ENCODE peak calls at places on chromosomes 1 and 21, in five cellular contexts. One of them, this sample, is unnamed.

GRCh38 chr1:224163311-224163710 is 19.7 kb upstream of the DEGS1 start:
- DNase-seq in adrenal gland: no peak
- DNase-seq in left lung: no peak
- DNase-seq in Peyer's patch: no peak
- DNase-seq in tibial nerve: no peak
- DNase-seq in this sample: no peak

GRCh38 chr1:240234477-240235225 is 143.0 kb downstream of the FMN2 start:
- DNase-seq in Peyer's patch: no peak
- DNase-seq in tibial nerve: no peak
- DNase-seq in adrenal gland: no peak
- DNase-seq in left lung: no peak
- DNase-seq in this sample: no peak

GRCh38 chr1:183227963-183228649 is 42.0 kb downstream of the LAMC2 start:
- DNase-seq in tibial nerve: peak
- DNase-seq in adrenal gland: peak
- DNase-seq in left lung: no peak
- DNase-seq in Peyer's patch: peak
- DNase-seq in this sample: no peak

GRCh38 chr1:204084247-204084772 is 11.4 kb downstream of the SOX13 start:
- DNase-seq in adrenal gland: peak
- DNase-seq in Peyer's patch: peak
- DNase-seq in tibial nerve: no peak
- DNase-seq in left lung: peak
- DNase-seq in this sample: no peak

GRCh38 chr21:34592120-34592561 is 22.8 kb downstream of the RCAN1 start:
- DNase-seq in Peyer's patch: peak
- DNase-seq in adrenal gland: peak
- DNase-seq in tibial nerve: no peak
- DNase-seq in left lung: no peak
- DNase-seq in this sample: no peak

GRCh38 chr1:234546890-234547788 is 62.8 kb downstream of the IRF2BP2 start:
- DNase-seq in tibial nerve: no peak
- DNase-seq in adrenal gland: no peak
- DNase-seq in left lung: no peak
- DNase-seq in Peyer's patch: no peak
- DNase-seq in this sample: no peak

GRCh38 chr1:168725060-168725459 is 3.9 kb downstream of the DPT start:
- DNase-seq in Peyer's patch: no peak
- DNase-seq in adrenal gland: no peak
- DNase-seq in tibial nerve: no peak
- DNase-seq in left lung: no peak
- DNase-seq in this sample: no peak

GRCh38 chr1:199954701-199955100 is 72.8 kb upstream of the NR5A2 start:
- DNase-seq in Peyer's patch: peak
- DNase-seq in left lung: no peak
- DNase-seq in adrenal gland: no peak
- DNase-seq in tibial nerve: no peak
- DNase-seq in this sample: no peak

GRCh38 chr1:100722211-100722610 is 2.7 kb downstream of the VCAM1 start:
- DNase-seq in Peyer's patch: no peak
- DNase-seq in left lung: no peak
- DNase-seq in adrenal gland: no peak
- DNase-seq in tibial nerve: no peak
- DNase-seq in this sample: no peak

GRCh38 chr1:77899647-77900320 is 11.4 kb downstream of the NEXN start:
- DNase-seq in left lung: no peak
- DNase-seq in adrenal gland: no peak
- DNase-seq in Peyer's patch: no peak
- DNase-seq in tibial nerve: no peak
- DNase-seq in this sample: no peak

GRCh38 chr1:10494754-10495474 is 20.2 kb downstream of the PEX14 start:
- DNase-seq in adrenal gland: peak
- DNase-seq in tibial nerve: peak
- DNase-seq in left lung: peak
- DNase-seq in Peyer's patch: peak
- DNase-seq in this sample: no peak

GRCh38 chr1:202069670-202070069 is 53.0 kb upstream of the GPR37L1 start:
- DNase-seq in Peyer's patch: no peak
- DNase-seq in left lung: no peak
- DNase-seq in adrenal gland: no peak
- DNase-seq in tibial nerve: no peak
- DNase-seq in this sample: no peak

GRCh38 chr1:46204406-46204742 is 1.2 kb downstream of the LURAP1 start:
- DNase-seq in tibial nerve: no peak
- DNase-seq in left lung: no peak
- DNase-seq in Peyer's patch: no peak
- DNase-seq in adrenal gland: peak
- DNase-seq in this sample: no peak

GRCh38 chr1:42861014-42861399 is 14.6 kb downstream of the ZNF691 start:
- DNase-seq in Peyer's patch: no peak
- DNase-seq in left lung: no peak
- DNase-seq in adrenal gland: no peak
- DNase-seq in tibial nerve: no peak
- DNase-seq in this sample: no peak

GRCh38 chr1:12465126-12465525 is 152.9 kb downstream of the DHRS3 start:
- DNase-seq in tibial nerve: no peak
- DNase-seq in Peyer's patch: no peak
- DNase-seq in adrenal gland: no peak
- DNase-seq in left lung: no peak
- DNase-seq in this sample: no peak

GRCh38 chr1:225825078-225825477 is 15.2 kb downstream of the EPHX1 start:
- DNase-seq in left lung: no peak
- DNase-seq in Peyer's patch: peak
- DNase-seq in tibial nerve: no peak
- DNase-seq in adrenal gland: no peak
- DNase-seq in this sample: no peak

DNA sequence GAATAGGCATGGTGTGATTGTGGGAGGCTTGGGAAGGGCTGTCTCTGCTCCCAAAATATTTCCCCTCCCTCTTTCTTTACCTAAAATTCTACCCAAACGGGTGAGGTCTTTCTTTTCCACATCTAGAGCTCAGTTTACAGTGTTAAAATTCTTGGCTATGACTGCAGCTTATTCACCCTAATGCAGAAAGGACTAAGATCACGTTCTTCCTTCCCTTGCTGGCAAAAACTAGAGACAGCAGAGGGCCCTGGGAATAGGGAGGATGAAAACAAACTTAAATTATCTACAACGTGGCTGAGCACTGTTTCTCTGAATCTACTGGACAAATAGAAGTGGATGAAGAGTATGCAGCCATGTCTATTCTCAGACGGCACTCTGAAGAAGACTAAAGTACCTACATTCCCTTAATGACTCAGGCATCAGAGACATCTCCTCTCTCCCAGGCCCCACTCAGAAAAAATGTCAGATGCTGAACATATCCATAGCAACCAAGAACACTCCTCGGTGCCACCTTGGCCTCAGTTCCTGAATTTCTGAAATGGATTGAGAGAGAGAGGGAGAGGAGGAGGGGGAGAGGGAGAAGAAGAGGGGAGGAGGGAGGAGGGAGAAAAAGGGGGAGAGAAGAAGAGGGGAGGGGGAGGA is 16.1 kb upstream of the OVAAL start:
- DNase-seq in adrenal gland: no peak
- DNase-seq in tibial nerve: no peak
- DNase-seq in Peyer's patch: no peak
- DNase-seq in left lung: no peak
- DNase-seq in this sample: no peak
- TF ChIP-seq CTCF in adrenal gland: no peak
- TF ChIP-seq CTCF in tibial nerve: no peak
- TF ChIP-seq CTCF in Peyer's patch: no peak
- TF ChIP-seq CTCF in left lung: no peak
- TF ChIP-seq CTCF in this sample: no peak

GRCh38 chr1:85280636-85281035 is 4.2 kb upstream of the BCL10 start:
- DNase-seq in left lung: no peak
- DNase-seq in adrenal gland: no peak
- DNase-seq in Peyer's patch: no peak
- DNase-seq in tibial nerve: no peak
- DNase-seq in this sample: no peak

GRCh38 chr1:85277027-85277625 is 694 bp upstream of the BCL10 start:
- DNase-seq in tibial nerve: no peak
- DNase-seq in left lung: no peak
- DNase-seq in adrenal gland: peak
- DNase-seq in Peyer's patch: no peak
- DNase-seq in this sample: no peak

GRCh38 chr1:85277802-85278201 is 1.4 kb upstream of the BCL10 start:
- DNase-seq in adrenal gland: no peak
- DNase-seq in left lung: no peak
- DNase-seq in Peyer's patch: no peak
- DNase-seq in tibial nerve: no peak
- DNase-seq in this sample: no peak

GRCh38 chr1:85278853-85279314 is 2.5 kb upstream of the BCL10 start:
- DNase-seq in Peyer's patch: no peak
- DNase-seq in tibial nerve: peak
- DNase-seq in adrenal gland: peak
- DNase-seq in left lung: no peak
- DNase-seq in this sample: no peak

DNA sequence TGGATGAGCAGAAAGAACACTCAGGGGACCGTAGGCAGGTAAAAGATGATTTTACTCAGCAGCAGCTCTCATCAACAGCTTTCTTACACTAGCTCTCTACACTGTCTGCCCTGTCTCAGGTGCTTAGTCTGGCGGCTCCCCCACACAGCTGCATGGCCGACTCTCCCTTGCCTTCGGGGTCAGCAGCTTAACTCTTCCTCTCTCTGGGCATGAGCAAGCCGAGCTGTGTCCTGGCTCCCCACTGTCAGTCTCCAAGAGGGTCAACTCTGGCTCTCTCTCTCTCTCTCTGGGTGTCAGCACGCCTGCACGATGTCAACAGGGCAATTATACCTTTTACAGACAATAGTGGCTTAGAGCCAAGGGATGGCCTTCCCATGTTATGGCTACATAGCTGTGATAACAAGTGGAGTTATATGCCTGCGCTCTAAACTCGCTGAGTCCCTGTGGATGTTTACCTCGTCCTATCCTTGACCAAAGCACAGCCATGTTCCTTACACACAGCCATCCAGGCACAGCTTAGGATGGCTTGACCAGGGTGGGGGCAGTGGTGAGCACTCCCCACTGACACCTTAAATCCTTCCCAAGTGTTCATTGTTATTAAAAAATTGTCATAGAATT is 3.1 kb upstream of the BCL10 start:
- DNase-seq in tibial nerve: no peak
- DNase-seq in left lung: no peak
- DNase-seq in Peyer's patch: no peak
- DNase-seq in adrenal gland: peak
- DNase-seq in this sample: no peak
- H3K4me3 ChIP-seq in tibial nerve: no peak
- H3K4me3 ChIP-seq in left lung: no peak
- H3K4me3 ChIP-seq in Peyer's patch: no peak
- H3K4me3 ChIP-seq in adrenal gland: no peak
- H3K4me3 ChIP-seq in this sample: no peak

GRCh38 chr21:37356710-37357109 is 9.9 kb upstream of the DYRK1A start:
- DNase-seq in left lung: no peak
- DNase-seq in adrenal gland: no peak
- DNase-seq in tibial nerve: no peak
- DNase-seq in Peyer's patch: no peak
- DNase-seq in this sample: no peak
- H3K27ac ChIP-seq in left lung: no peak
- H3K27ac ChIP-seq in adrenal gland: no peak
- H3K27ac ChIP-seq in tibial nerve: no peak
- H3K27ac ChIP-seq in Peyer's patch: no peak
- H3K27ac ChIP-seq in this sample: no peak

GRCh38 chr1:236137285-236137852 is 5.0 kb upstream of the GPR137B start:
- DNase-seq in left lung: no peak
- DNase-seq in adrenal gland: no peak
- DNase-seq in Peyer's patch: no peak
- DNase-seq in tibial nerve: no peak
- DNase-seq in this sample: no peak
- TF ChIP-seq CTCF in left lung: no peak
- TF ChIP-seq CTCF in adrenal gland: no peak
- TF ChIP-seq CTCF in Peyer's patch: no peak
- TF ChIP-seq CTCF in tibial nerve: no peak
- TF ChIP-seq CTCF in this sample: no peak

DNA sequence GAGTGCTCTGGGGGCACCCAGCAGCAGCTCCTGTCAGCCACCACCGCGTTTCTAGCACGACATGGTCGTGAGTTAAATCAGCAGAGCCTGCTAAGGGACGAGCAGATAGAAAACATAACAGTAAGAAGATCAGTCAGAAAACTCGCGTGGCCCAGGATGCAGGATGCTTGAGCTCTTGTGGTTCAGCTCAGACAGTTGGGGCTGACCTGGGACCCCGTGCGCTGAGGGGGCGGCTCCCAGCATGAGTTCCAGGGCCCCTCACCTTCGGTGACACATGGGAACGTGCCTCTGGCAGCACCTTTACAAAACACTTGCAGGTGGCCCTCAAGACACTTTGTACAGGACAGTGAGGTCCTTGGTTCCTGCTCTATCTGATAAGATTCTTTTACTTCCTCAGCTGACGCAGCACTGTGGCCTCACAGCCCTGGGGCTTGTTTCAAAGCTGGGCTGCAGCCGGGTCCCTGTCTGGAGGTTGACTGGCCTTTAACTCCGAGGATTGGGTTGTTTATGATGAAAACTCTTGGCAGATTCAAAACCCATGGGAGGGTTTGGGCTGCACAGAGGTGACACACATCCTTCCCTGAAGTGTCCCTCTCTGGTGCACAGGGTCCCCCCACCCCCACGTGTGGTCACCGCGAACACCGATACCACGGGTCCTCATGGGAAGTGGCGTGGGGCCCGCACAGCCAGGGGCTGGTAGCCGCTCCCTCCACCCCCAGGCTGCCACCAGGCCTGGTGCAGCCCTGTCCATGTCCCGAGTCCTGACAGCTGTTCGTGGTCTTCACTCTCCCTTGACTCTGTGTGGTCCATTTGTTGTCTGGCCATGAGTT is 65.3 kb upstream of the COL6A1 start:
- DNase-seq in Peyer's patch: no peak
- DNase-seq in tibial nerve: no peak
- DNase-seq in left lung: peak
- DNase-seq in adrenal gland: no peak
- DNase-seq in this sample: no peak
- H3K4me3 ChIP-seq in Peyer's patch: no peak
- H3K4me3 ChIP-seq in tibial nerve: no peak
- H3K4me3 ChIP-seq in left lung: no peak
- H3K4me3 ChIP-seq in adrenal gland: no peak
- H3K4me3 ChIP-seq in this sample: no peak

GRCh38 chr1:18921506-18922251 is 19.3 kb upstream of the ALDH4A1 start:
- DNase-seq in tibial nerve: no peak
- DNase-seq in Peyer's patch: no peak
- DNase-seq in left lung: no peak
- DNase-seq in adrenal gland: peak
- DNase-seq in this sample: no peak
- H3K27ac ChIP-seq in tibial nerve: peak
- H3K27ac ChIP-seq in Peyer's patch: peak
- H3K27ac ChIP-seq in left lung: peak
- H3K27ac ChIP-seq in adrenal gland: peak
- H3K27ac ChIP-seq in this sample: peak

GRCh38 chr1:233300326-233300725 is 4.8 kb upstream of the PCNX2 start:
- DNase-seq in Peyer's patch: no peak
- DNase-seq in left lung: no peak
- DNase-seq in tibial nerve: no peak
- DNase-seq in adrenal gland: no peak
- DNase-seq in this sample: no peak

GRCh38 chr1:233299450-233299849 is 3.9 kb upstream of the PCNX2 start:
- DNase-seq in adrenal gland: no peak
- DNase-seq in tibial nerve: no peak
- DNase-seq in Peyer's patch: no peak
- DNase-seq in left lung: no peak
- DNase-seq in this sample: no peak

GRCh38 chr1:233304489-233305102 is 9.1 kb upstream of the PCNX2 start:
- DNase-seq in tibial nerve: no peak
- DNase-seq in left lung: no peak
- DNase-seq in Peyer's patch: no peak
- DNase-seq in adrenal gland: no peak
- DNase-seq in this sample: no peak
- TF ChIP-seq CTCF in tibial nerve: peak
- TF ChIP-seq CTCF in left lung: peak
- TF ChIP-seq CTCF in Peyer's patch: peak
- TF ChIP-seq CTCF in adrenal gland: peak
- TF ChIP-seq CTCF in this sample: peak